ENCODE peak calls at places on chromosomes 2 and 18, in six cellular contexts. One of them, this sample, is unnamed.

GRCh38 chr2:182504903-182505302 is 78.1 kb upstream of the PDE1A start:
- DNase-seq in Peyer's patch: no peak
- DNase-seq in tibial artery: no peak
- DNase-seq in GM06990: no peak
- DNase-seq in substantia nigra: no peak
- DNase-seq in BJ: no peak
- DNase-seq in this sample: no peak

GRCh38 chr2:19356545-19357382 is 1.7 kb downstream of the OSR1 start:
- DNase-seq in GM06990: no peak
- DNase-seq in tibial artery: no peak
- DNase-seq in Peyer's patch: no peak
- DNase-seq in BJ: no peak
- DNase-seq in substantia nigra: no peak
- DNase-seq in this sample: no peak

GRCh38 chr2:101446869-101447268 is 28.0 kb downstream of the RFX8 start:
- DNase-seq in substantia nigra: no peak
- DNase-seq in GM06990: no peak
- DNase-seq in Peyer's patch: no peak
- DNase-seq in tibial artery: no peak
- DNase-seq in BJ: peak
- DNase-seq in this sample: peak

GRCh38 chr2:237859533-237860272 is at the start of gene RAMP1:
- DNase-seq in tibial artery: no peak
- DNase-seq in Peyer's patch: no peak
- DNase-seq in GM06990: no peak
- DNase-seq in substantia nigra: no peak
- DNase-seq in BJ: no peak
- DNase-seq in this sample: peak

GRCh38 chr2:36450466-36451196 is 95.1 kb downstream of the CRIM1 start:
- DNase-seq in GM06990: no peak
- DNase-seq in tibial artery: no peak
- DNase-seq in Peyer's patch: no peak
- DNase-seq in substantia nigra: no peak
- DNase-seq in BJ: peak
- DNase-seq in this sample: peak

GRCh38 chr18:28189400-28190239 is 12.7 kb upstream of the CDH2 start:
- DNase-seq in GM06990: no peak
- DNase-seq in BJ: no peak
- DNase-seq in substantia nigra: no peak
- DNase-seq in Peyer's patch: peak
- DNase-seq in tibial artery: no peak
- DNase-seq in this sample: peak

GRCh38 chr2:101464841-101465240 is 10.1 kb downstream of the RFX8 start:
- DNase-seq in Peyer's patch: no peak
- DNase-seq in BJ: no peak
- DNase-seq in tibial artery: no peak
- DNase-seq in substantia nigra: no peak
- DNase-seq in GM06990: no peak
- DNase-seq in this sample: peak

GRCh38 chr2:120522151-120522751 is 176.3 kb downstream of the INHBB start:
- DNase-seq in substantia nigra: no peak
- DNase-seq in tibial artery: no peak
- DNase-seq in BJ: no peak
- DNase-seq in GM06990: no peak
- DNase-seq in Peyer's patch: no peak
- DNase-seq in this sample: no peak

GRCh38 chr2:172947461-172947860 is 128.2 kb upstream of the MAP3K20 start:
- DNase-seq in tibial artery: no peak
- DNase-seq in substantia nigra: no peak
- DNase-seq in BJ: no peak
- DNase-seq in GM06990: no peak
- DNase-seq in Peyer's patch: no peak
- DNase-seq in this sample: no peak

GRCh38 chr2:171365232-171365631 is 68.6 kb downstream of the METTL8 start:
- DNase-seq in GM06990: no peak
- DNase-seq in tibial artery: no peak
- DNase-seq in BJ: no peak
- DNase-seq in Peyer's patch: peak
- DNase-seq in substantia nigra: no peak
- DNase-seq in this sample: peak

GRCh38 chr18:76394780-76395476 is 100.1 kb downstream of the ZNF516 start:
- DNase-seq in tibial artery: no peak
- DNase-seq in BJ: peak
- DNase-seq in Peyer's patch: peak
- DNase-seq in substantia nigra: no peak
- DNase-seq in GM06990: no peak
- DNase-seq in this sample: no peak

GRCh38 chr2:15874854-15875776 is 65.2 kb upstream of the MYCN start:
- DNase-seq in substantia nigra: no peak
- DNase-seq in tibial artery: no peak
- DNase-seq in BJ: no peak
- DNase-seq in Peyer's patch: no peak
- DNase-seq in GM06990: no peak
- DNase-seq in this sample: no peak

GRCh38 chr18:69784840-69785239 is 162.8 kb downstream of the CD226 start:
- DNase-seq in BJ: no peak
- DNase-seq in tibial artery: no peak
- DNase-seq in substantia nigra: no peak
- DNase-seq in GM06990: no peak
- DNase-seq in Peyer's patch: no peak
- DNase-seq in this sample: no peak

GRCh38 chr18:3810271-3810670 is 360.3 kb downstream of the TGIF1 start:
- DNase-seq in BJ: no peak
- DNase-seq in substantia nigra: no peak
- DNase-seq in Peyer's patch: no peak
- DNase-seq in tibial artery: no peak
- DNase-seq in GM06990: no peak
- DNase-seq in this sample: no peak

GRCh38 chr2:98460573-98461560 is 16.2 kb downstream of the INPP4A start:
- DNase-seq in Peyer's patch: peak
- DNase-seq in BJ: no peak
- DNase-seq in tibial artery: no peak
- DNase-seq in GM06990: peak
- DNase-seq in substantia nigra: no peak
- DNase-seq in this sample: no peak

GRCh38 chr2:158181171-158181570 is 79.5 kb downstream of the UPP2 start:
- DNase-seq in tibial artery: no peak
- DNase-seq in BJ: no peak
- DNase-seq in GM06990: no peak
- DNase-seq in substantia nigra: no peak
- DNase-seq in Peyer's patch: no peak
- DNase-seq in this sample: no peak

GRCh38 chr2:63364866-63365265 is 223.4 kb downstream of the WDPCP start:
- DNase-seq in BJ: no peak
- DNase-seq in tibial artery: no peak
- DNase-seq in GM06990: no peak
- DNase-seq in Peyer's patch: no peak
- DNase-seq in substantia nigra: no peak
- DNase-seq in this sample: peak

GRCh38 chr2:30731248-30731647 is 76.0 kb downstream of the CAPN13 start:
- DNase-seq in GM06990: no peak
- DNase-seq in BJ: no peak
- DNase-seq in Peyer's patch: peak
- DNase-seq in tibial artery: peak
- DNase-seq in substantia nigra: no peak
- DNase-seq in this sample: no peak

GRCh38 chr2:158935617-158936016 is 32.8 kb upstream of the TANC1 start:
- DNase-seq in tibial artery: no peak
- DNase-seq in GM06990: no peak
- DNase-seq in Peyer's patch: no peak
- DNase-seq in substantia nigra: no peak
- DNase-seq in BJ: no peak
- DNase-seq in this sample: peak

GRCh38 chr2:143246815-143247744 is 117.9 kb downstream of the ARHGAP15 start:
- DNase-seq in BJ: no peak
- DNase-seq in substantia nigra: no peak
- DNase-seq in tibial artery: no peak
- DNase-seq in Peyer's patch: peak
- DNase-seq in GM06990: no peak
- DNase-seq in this sample: no peak

GRCh38 chr2:212991120-212991519 is 160.3 kb downstream of the IKZF2 start:
- DNase-seq in BJ: no peak
- DNase-seq in substantia nigra: no peak
- DNase-seq in Peyer's patch: no peak
- DNase-seq in tibial artery: no peak
- DNase-seq in GM06990: no peak
- DNase-seq in this sample: no peak

GRCh38 chr18:79789901-79790885 is 7.5 kb upstream of the KCNG2 start:
- DNase-seq in substantia nigra: no peak
- DNase-seq in Peyer's patch: no peak
- DNase-seq in GM06990: no peak
- DNase-seq in BJ: no peak
- DNase-seq in tibial artery: peak
- DNase-seq in this sample: no peak

GRCh38 chr2:152189622-152190495 is 14.3 kb upstream of the STAM2 start:
- DNase-seq in BJ: no peak
- DNase-seq in tibial artery: no peak
- DNase-seq in Peyer's patch: peak
- DNase-seq in GM06990: no peak
- DNase-seq in substantia nigra: peak
- DNase-seq in this sample: peak

GRCh38 chr2:48420512-48421197 is 109.3 kb upstream of the STON1 start:
- DNase-seq in Peyer's patch: peak
- DNase-seq in BJ: peak
- DNase-seq in substantia nigra: peak
- DNase-seq in tibial artery: peak
- DNase-seq in GM06990: peak
- DNase-seq in this sample: peak

GRCh38 chr2:1550658-1551316 is 137.5 kb downstream of the TPO start:
- DNase-seq in Peyer's patch: peak
- DNase-seq in substantia nigra: peak
- DNase-seq in GM06990: peak
- DNase-seq in tibial artery: no peak
- DNase-seq in BJ: no peak
- DNase-seq in this sample: peak

GRCh38 chr2:60433021-60433596 is 120.3 kb downstream of the BCL11A start:
- DNase-seq in substantia nigra: no peak
- DNase-seq in tibial artery: no peak
- DNase-seq in BJ: no peak
- DNase-seq in Peyer's patch: no peak
- DNase-seq in GM06990: no peak
- DNase-seq in this sample: no peak

GRCh38 chr2:239858179-239858578 is 167.0 kb downstream of the NDUFA10 start:
- DNase-seq in GM06990: no peak
- DNase-seq in substantia nigra: peak
- DNase-seq in tibial artery: no peak
- DNase-seq in Peyer's patch: no peak
- DNase-seq in BJ: no peak
- DNase-seq in this sample: peak

GRCh38 chr18:29960539-29960938 is 1082.0 kb downstream of the DSC3 start:
- DNase-seq in BJ: no peak
- DNase-seq in tibial artery: no peak
- DNase-seq in GM06990: no peak
- DNase-seq in Peyer's patch: no peak
- DNase-seq in substantia nigra: no peak
- DNase-seq in this sample: no peak

GRCh38 chr2:102368461-102369109 is 13.0 kb downstream of the IL18R1 start:
- DNase-seq in BJ: no peak
- DNase-seq in Peyer's patch: no peak
- DNase-seq in tibial artery: no peak
- DNase-seq in substantia nigra: no peak
- DNase-seq in GM06990: no peak
- DNase-seq in this sample: no peak

GRCh38 chr2:150882751-150883520 is 378.7 kb downstream of the RBM43 start:
- DNase-seq in GM06990: no peak
- DNase-seq in BJ: no peak
- DNase-seq in Peyer's patch: no peak
- DNase-seq in substantia nigra: no peak
- DNase-seq in tibial artery: no peak
- DNase-seq in this sample: no peak

GRCh38 chr2:204544961-204545860 is at the start of gene PARD3B:
- DNase-seq in GM06990: peak
- DNase-seq in Peyer's patch: peak
- DNase-seq in substantia nigra: peak
- DNase-seq in tibial artery: peak
- DNase-seq in BJ: no peak
- DNase-seq in this sample: peak

GRCh38 chr18:7872569-7872968 is 305.5 kb downstream of the PTPRM start:
- DNase-seq in tibial artery: no peak
- DNase-seq in substantia nigra: no peak
- DNase-seq in GM06990: no peak
- DNase-seq in BJ: peak
- DNase-seq in Peyer's patch: peak
- DNase-seq in this sample: peak

GRCh38 chr2:18855027-18855426 is 265.7 kb upstream of the NT5C1B start:
- DNase-seq in Peyer's patch: no peak
- DNase-seq in GM06990: no peak
- DNase-seq in tibial artery: no peak
- DNase-seq in BJ: no peak
- DNase-seq in substantia nigra: no peak
- DNase-seq in this sample: no peak

GRCh38 chr2:234865586-234865985 is 86.2 kb upstream of the SH3BP4 start:
- DNase-seq in tibial artery: no peak
- DNase-seq in Peyer's patch: no peak
- DNase-seq in GM06990: no peak
- DNase-seq in substantia nigra: no peak
- DNase-seq in BJ: no peak
- DNase-seq in this sample: no peak

GRCh38 chr2:197076652-197077051 is 150.1 kb upstream of the PGAP1 start:
- DNase-seq in GM06990: no peak
- DNase-seq in substantia nigra: no peak
- DNase-seq in tibial artery: no peak
- DNase-seq in BJ: no peak
- DNase-seq in Peyer's patch: no peak
- DNase-seq in this sample: no peak

GRCh38 chr2:11158916-11159573 is 3.8 kb downstream of the SLC66A3 start:
- DNase-seq in BJ: no peak
- DNase-seq in GM06990: no peak
- DNase-seq in tibial artery: no peak
- DNase-seq in Peyer's patch: no peak
- DNase-seq in substantia nigra: no peak
- DNase-seq in this sample: no peak

GRCh38 chr2:133602538-133602937 is 34.3 kb upstream of the NCKAP5 start:
- DNase-seq in substantia nigra: no peak
- DNase-seq in GM06990: no peak
- DNase-seq in BJ: no peak
- DNase-seq in Peyer's patch: no peak
- DNase-seq in tibial artery: no peak
- DNase-seq in this sample: no peak

GRCh38 chr18:45551417-45551816 is 63.9 kb upstream of the SLC14A2 start:
- DNase-seq in tibial artery: no peak
- DNase-seq in Peyer's patch: no peak
- DNase-seq in BJ: no peak
- DNase-seq in GM06990: no peak
- DNase-seq in substantia nigra: no peak
- DNase-seq in this sample: no peak

GRCh38 chr18:51107082-51107481 is 77.1 kb downstream of the SMAD4 start:
- DNase-seq in tibial artery: no peak
- DNase-seq in substantia nigra: no peak
- DNase-seq in GM06990: no peak
- DNase-seq in Peyer's patch: no peak
- DNase-seq in BJ: no peak
- DNase-seq in this sample: no peak

This sample was measured in dermis blood vessel endothelial cell.